ENCODE peak calls at places on chromosomes 3 and 15, in ten cellular contexts. J is IMR-90, R is breast epithelium, W is WTC11, T is tibial artery, D is B cell, V is GM20000, O is lower lobe of right lung, Z is A549, B is lung. A is an unnamed sample.

GRCh38 chr15:68401496-68402431 is 30.2 kb downstream of the ITGA11 start:
- DNase-seq in J (no peak), R (no peak), W (no peak), T (peak), D (no peak), V (no peak), O (no peak), Z (no peak), B (no peak), A (no peak)

GRCh38 chr3:134796313-134797079 is 1.4 kb downstream of the EPHB1 start:
- DNase-seq in J (no peak), R (no peak), W (peak), T (no peak), D (no peak), V (no peak), O (no peak), Z (no peak), B (peak), A (peak)

GRCh38 chr15:60134609-60135008 is 130.5 kb downstream of the FOXB1 start:
- DNase-seq in J (no peak), R (no peak), W (no peak), T (no peak), D (no peak), V (no peak), O (no peak), Z (peak), B (no peak), A (no peak)

GRCh38 chr3:197167546-197167945 is 130.9 kb downstream of the DLG1 start:
- DNase-seq in J (no peak), R (no peak), W (no peak), T (no peak), D (no peak), V (no peak), O (no peak), Z (no peak), B (no peak), A (no peak)

GRCh38 chr3:32045091-32045964 is 61.1 kb upstream of the GPD1L start:
- DNase-seq in J (peak), R (no peak), W (peak), T (no peak), D (no peak), V (no peak), O (no peak), Z (peak), B (peak), A (no peak)

GRCh38 chr3:128366652-128367051 is 100.0 kb downstream of the DNAJB8 start:
- DNase-seq in J (no peak), R (no peak), W (no peak), T (no peak), D (no peak), V (no peak), O (no peak), Z (no peak), B (no peak), A (no peak)

GRCh38 chr15:65182538-65182937 is 2.6 kb downstream of the CLPX start:
- DNase-seq in J (no peak), R (no peak), W (no peak), T (no peak), D (no peak), V (peak), O (no peak), Z (no peak), B (no peak), A (no peak)

GRCh38 chr3:147422226-147422933 is 13.2 kb downstream of the ZIC1 start:
- DNase-seq in J (no peak), R (no peak), W (no peak), T (no peak), D (no peak), V (peak), O (no peak), Z (no peak), B (no peak), A (no peak)

GRCh38 chr3:108804437-108804836 is 18.1 kb upstream of the TRAT1 start:
- DNase-seq in J (no peak), R (no peak), W (no peak), T (no peak), D (no peak), V (no peak), O (no peak), Z (no peak), B (no peak), A (no peak)

GRCh38 chr3:111999924-112000835 is 1.5 kb downstream of the TAGLN3 start:
- DNase-seq in J (peak), R (no peak), W (no peak), T (no peak), D (no peak), V (no peak), O (no peak), Z (no peak), B (no peak), A (no peak)

GRCh38 chr3:122389197-122389596 is 5.2 kb downstream of the FAM162A start:
- DNase-seq in J (no peak), R (no peak), W (no peak), T (no peak), D (no peak), V (no peak), O (no peak), Z (no peak), B (no peak), A (no peak)

GRCh38 chr15:72166716-72167417 is 30.7 kb downstream of the GRAMD2A start:
- DNase-seq in J (no peak), R (no peak), W (no peak), T (no peak), D (no peak), V (no peak), O (no peak), Z (no peak), B (no peak), A (no peak)

GRCh38 chr15:77183066-77183465 is 112.2 kb upstream of the TSPAN3 start:
- DNase-seq in J (no peak), R (no peak), W (no peak), T (no peak), D (no peak), V (no peak), O (no peak), Z (no peak), B (no peak), A (no peak)

GRCh38 chr3:112582242-112582874 is 20.5 kb downstream of the SLC35A5 start:
- DNase-seq in J (peak), R (no peak), W (peak), T (no peak), D (peak), V (no peak), O (no peak), Z (peak), B (no peak), A (peak)

GRCh38 chr3:137769321-137770065 is 5.4 kb downstream of the SOX14 start:
- DNase-seq in J (no peak), R (no peak), W (no peak), T (no peak), D (no peak), V (no peak), O (no peak), Z (no peak), B (no peak), A (peak)

GRCh38 chr3:140527156-140527555 is 150.7 kb upstream of the TRIM42 start:
- DNase-seq in J (no peak), R (no peak), W (no peak), T (no peak), D (no peak), V (no peak), O (no peak), Z (no peak), B (no peak), A (no peak)

GRCh38 chr3:143430582-143430981 is 311.0 kb downstream of the CHST2 start:
- DNase-seq in J (no peak), R (no peak), W (no peak), T (no peak), D (no peak), V (no peak), O (no peak), Z (no peak), B (no peak), A (no peak)

GRCh38 chr15:45378149-45378912 is at the start of gene GATM:
- DNase-seq in J (peak), R (peak), W (peak), T (peak), D (peak), V (peak), O (peak), Z (peak), B (peak), A (peak)

GRCh38 chr3:178494376-178494775 is 41.9 kb upstream of the KCNMB2 start:
- DNase-seq in J (no peak), R (no peak), W (no peak), T (no peak), D (no peak), V (no peak), O (no peak), Z (no peak), B (no peak), A (no peak)

GRCh38 chr15:68389936-68390790 is 41.8 kb downstream of the ITGA11 start:
- DNase-seq in J (peak), R (no peak), W (peak), T (peak), D (no peak), V (peak), O (no peak), Z (no peak), B (no peak), A (no peak)

GRCh38 chr3:107222927-107223326 is 154.3 kb upstream of the CCDC54 start:
- DNase-seq in J (peak), R (no peak), W (no peak), T (no peak), D (no peak), V (no peak), O (no peak), Z (no peak), B (no peak), A (no peak)

GRCh38 chr3:38084019-38084968 is 45.3 kb downstream of the DLEC1 start:
- DNase-seq in J (peak), R (no peak), W (no peak), T (no peak), D (peak), V (peak), O (no peak), Z (peak), B (no peak), A (peak)

GRCh38 chr15:68885070-68885469 is 45.3 kb upstream of the SPESP1 start:
- DNase-seq in J (peak), R (no peak), W (peak), T (no peak), D (no peak), V (no peak), O (no peak), Z (no peak), B (no peak), A (no peak)

GRCh38 chr15:63188937-63189871 is at the start of gene RAB8B:
- DNase-seq in J (peak), R (peak), W (peak), T (peak), D (peak), V (peak), O (peak), Z (peak), B (peak), A (peak)
- TF ChIP-seq CTCF in J (no peak), R (no peak), W (no peak), T (no peak), D (no peak), V (no peak), O (no peak), Z (no peak), B (no peak), A (no peak)

DNA sequence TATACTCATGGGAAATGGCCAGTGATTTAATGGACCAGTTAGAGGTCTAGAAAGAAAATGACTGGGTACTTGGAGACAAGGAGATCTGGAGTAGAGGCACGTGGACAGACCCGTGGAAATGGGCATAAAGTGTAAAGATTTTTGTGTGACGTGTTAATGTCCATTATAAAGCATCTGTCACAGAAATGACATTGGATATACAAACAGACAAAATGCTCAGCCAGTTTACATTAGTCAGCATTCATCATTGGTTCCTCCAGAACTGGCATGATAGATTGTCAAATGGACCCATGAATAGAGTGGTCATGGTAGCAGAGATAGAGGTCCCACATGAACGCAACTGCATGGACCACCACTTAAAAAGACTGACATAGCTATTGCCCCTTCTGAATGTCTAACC is 144.1 kb upstream of the GALNT15 start:
- DNase-seq in J (no peak), R (no peak), W (no peak), T (no peak), D (no peak), V (no peak), O (no peak), Z (no peak), B (no peak), A (no peak)
- TF ChIP-seq CTCF in J (no peak), R (no peak), W (no peak), T (no peak), D (no peak), V (no peak), O (no peak), Z (no peak), B (no peak), A (no peak)

DNA sequence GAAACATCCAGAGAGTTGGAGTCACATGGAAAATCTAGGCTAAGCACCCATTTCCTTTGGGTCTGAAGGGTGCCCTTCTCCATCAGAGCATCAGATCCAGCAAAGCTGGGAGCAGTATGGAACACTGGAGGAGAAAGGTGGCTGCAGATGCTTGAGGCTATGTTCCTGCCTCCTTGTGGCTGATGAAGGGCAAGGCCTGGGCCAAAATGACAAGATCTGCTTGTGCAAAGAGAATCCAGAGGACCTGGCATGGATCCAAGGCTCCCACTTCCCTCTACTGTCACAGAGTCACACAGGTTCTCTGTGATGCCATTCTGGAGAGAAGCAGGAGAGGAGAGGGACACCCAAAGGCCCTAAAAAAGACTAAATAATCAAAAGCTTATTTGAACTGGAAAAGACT is 9.2 kb upstream of the ATP8B4 start:
- DNase-seq in J (no peak), R (peak), W (peak), T (peak), D (no peak), V (no peak), O (peak), Z (peak), B (peak), A (no peak)
- TF ChIP-seq CTCF in J (no peak), R (no peak), W (no peak), T (no peak), D (no peak), V (no peak), O (peak), Z (no peak), B (no peak), A (no peak)

DNA sequence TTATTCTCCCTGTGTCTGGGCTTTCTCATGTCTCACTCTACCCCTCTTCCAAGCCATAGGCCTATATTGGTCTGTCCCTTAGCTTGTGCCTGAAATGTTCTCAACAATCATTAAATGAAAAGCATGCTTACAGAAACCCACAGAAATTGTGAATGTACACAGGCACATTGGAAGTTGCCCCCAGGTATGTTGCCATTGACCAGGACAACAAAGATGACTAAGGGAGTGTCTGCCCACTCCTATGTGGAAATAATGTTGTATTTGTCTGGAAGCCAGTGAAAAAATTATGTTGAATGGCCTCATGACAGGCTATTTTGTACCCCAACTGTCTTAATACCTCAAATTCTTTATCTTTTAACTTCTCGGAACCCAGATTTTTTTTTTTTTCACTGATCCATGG is 102.0 kb downstream of the TPRG1 start:
- DNase-seq in J (no peak), R (no peak), W (no peak), T (no peak), D (no peak), V (no peak), O (no peak), Z (no peak), B (no peak), A (no peak)
- TF ChIP-seq CTCF in J (no peak), R (no peak), W (no peak), T (no peak), D (no peak), V (no peak), O (no peak), Z (no peak), B (no peak), A (no peak)

GRCh38 chr15:94269954-94270353 is 38.6 kb downstream of the MCTP2 start:
- DNase-seq in J (no peak), R (no peak), W (no peak), T (no peak), D (no peak), V (no peak), O (no peak), Z (no peak), B (no peak), A (no peak)

GRCh38 chr15:94272251-94272898 is 41.0 kb downstream of the MCTP2 start:
- DNase-seq in J (no peak), R (no peak), W (no peak), T (no peak), D (peak), V (no peak), O (no peak), Z (no peak), B (no peak), A (no peak)

GRCh38 chr15:94266789-94267188 is 35.4 kb downstream of the MCTP2 start:
- DNase-seq in J (no peak), R (no peak), W (no peak), T (no peak), D (no peak), V (no peak), O (no peak), Z (no peak), B (no peak), A (no peak)

GRCh38 chr15:94274745-94275144 is 43.4 kb downstream of the MCTP2 start:
- DNase-seq in J (no peak), R (no peak), W (no peak), T (no peak), D (no peak), V (no peak), O (no peak), Z (no peak), B (no peak), A (no peak)

DNA sequence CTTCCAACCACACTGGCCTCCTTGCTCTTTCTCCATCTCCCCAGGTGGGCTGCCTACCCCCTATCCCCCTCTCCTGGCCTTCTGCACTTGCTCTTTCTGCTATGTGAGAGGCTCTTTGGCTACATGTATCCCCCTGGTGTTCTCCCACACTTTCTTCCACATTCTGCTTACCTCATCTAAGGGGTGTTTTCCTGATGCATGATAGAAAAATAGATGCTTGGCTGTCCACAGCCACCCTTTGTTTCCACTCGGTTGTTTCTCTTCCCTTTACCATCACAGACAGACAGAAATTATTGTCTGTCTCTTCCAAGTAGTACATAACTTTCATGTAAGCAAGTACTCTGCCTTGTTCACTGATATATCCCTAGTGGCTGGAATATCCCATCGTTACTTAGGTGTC is 39.2 kb downstream of the MCTP2 start:
- DNase-seq in J (no peak), R (no peak), W (no peak), T (no peak), D (no peak), V (no peak), O (no peak), Z (no peak), B (no peak), A (no peak)
- TF ChIP-seq CTCF in J (no peak), R (no peak), W (no peak), T (no peak), D (no peak), V (no peak), O (no peak), Z (no peak), B (no peak), A (no peak)

DNA sequence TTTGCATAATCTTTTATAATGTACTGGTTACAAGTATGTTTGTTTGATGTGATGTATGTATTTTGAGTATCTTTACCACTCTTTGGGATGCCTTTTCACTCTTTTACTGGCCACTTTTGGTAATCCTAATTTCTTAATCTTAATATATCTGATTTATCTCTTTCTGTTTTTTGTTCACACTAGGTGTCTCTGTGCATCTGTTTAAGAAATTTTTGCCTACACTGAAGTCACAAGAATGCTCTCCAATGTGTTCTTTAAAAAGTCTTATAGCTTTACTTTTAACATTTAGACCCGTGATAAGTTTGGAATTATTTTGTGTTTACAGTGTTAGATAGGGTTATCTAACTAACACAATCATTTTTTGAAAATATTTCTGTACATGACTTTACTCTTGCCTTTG is 659.1 kb downstream of the SI start:
- DNase-seq in J (no peak), R (no peak), W (no peak), T (no peak), D (no peak), V (no peak), O (no peak), Z (no peak), B (no peak), A (no peak)
- TF ChIP-seq CTCF in J (no peak), R (no peak), W (no peak), T (no peak), D (no peak), V (no peak), O (no peak), Z (no peak), B (no peak), A (no peak)

DNA sequence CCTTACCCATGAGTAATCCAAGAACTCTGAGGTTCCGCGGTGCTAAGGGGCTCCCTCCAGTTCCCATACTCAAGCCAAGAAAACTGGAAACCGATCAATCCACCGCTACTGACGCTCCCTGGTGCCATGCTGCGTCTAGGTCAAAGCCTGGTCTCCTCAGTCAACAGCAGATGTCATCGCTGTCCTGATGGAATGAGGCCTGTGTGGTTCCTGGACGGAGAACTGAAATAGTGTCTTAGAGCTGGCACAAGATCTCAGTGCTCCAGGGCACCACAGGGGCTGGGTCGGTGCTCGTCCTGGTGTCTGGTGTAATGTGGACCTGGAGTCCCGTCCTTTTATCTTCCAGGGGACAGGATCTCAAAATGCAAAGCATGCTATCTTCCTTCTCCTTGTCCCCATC is 373.9 kb upstream of the CFAP20DC start:
- DNase-seq in J (no peak), R (no peak), W (no peak), T (no peak), D (no peak), V (no peak), O (no peak), Z (no peak), B (no peak), A (no peak)
- TF ChIP-seq CTCF in J (no peak), R (no peak), W (no peak), T (no peak), D (no peak), V (no peak), O (no peak), Z (no peak), B (no peak), A (no peak)